ENCODE peak calls at places on chromosomes 1 and 21, in nine cellular contexts. G, C, J, A, M, Q, B, R and Y are unnamed samples.
A peak's percentile ranks its signal among the peaks of the same experiment; 100 is the strongest.

GRCh38 chr1:115426271-115426771 is 88.3 kb upstream of the NGF start:
- DNase-seq in G (peak; percentile 92), C (no peak), J (no peak), A (peak; percentile 87), M (peak; percentile 57), Q (no peak), B (no peak), R (no peak), Y (no peak)

GRCh38 chr1:88141499-88142074 is 542.5 kb upstream of the PKN2 start:
- DNase-seq in G (no peak), C (no peak), J (no peak), A (no peak), M (no peak), Q (no peak), B (no peak), R (no peak), Y (no peak)

GRCh38 chr21:43355925-43356289 is 71.0 kb downstream of the SIK1 start:
- DNase-seq in G (no peak), C (no peak), J (no peak), A (no peak), M (no peak), Q (no peak), B (no peak), R (no peak), Y (no peak)

GRCh38 chr1:206693029-206693428 is 8.3 kb downstream of the MAPKAPK2 start:
- DNase-seq in G (peak; percentile 91), C (no peak), J (no peak), A (peak; percentile 85), M (no peak), Q (no peak), B (peak; percentile 43), R (no peak), Y (no peak)

GRCh38 chr1:5975133-5975880 is 16.9 kb downstream of the NPHP4 start:
- DNase-seq in G (peak; percentile 75), C (no peak), J (peak; percentile 93), A (no peak), M (no peak), Q (peak; percentile 10), B (peak; percentile 69), R (no peak), Y (no peak)

GRCh38 chr1:24961334-24961733 is 31.3 kb upstream of the RUNX3 start:
- DNase-seq in G (no peak), C (peak; percentile 27), J (no peak), A (no peak), M (no peak), Q (no peak), B (no peak), R (no peak), Y (no peak)

GRCh38 chr1:42046772-42047552 is 106.2 kb upstream of the GUCA2B start:
- DNase-seq in G (no peak), C (no peak), J (no peak), A (peak; percentile 25), M (no peak), Q (no peak), B (no peak), R (no peak), Y (no peak)

GRCh38 chr1:38558476-38559179 is 300.9 kb downstream of the RRAGC start:
- DNase-seq in G (no peak), C (no peak), J (no peak), A (no peak), M (no peak), Q (no peak), B (no peak), R (no peak), Y (no peak)

GRCh38 chr1:108817811-108818210 is 39.1 kb downstream of the AKNAD1 start:
- DNase-seq in G (no peak), C (no peak), J (no peak), A (no peak), M (no peak), Q (no peak), B (no peak), R (no peak), Y (no peak)

GRCh38 chr1:152436593-152437338 is 22.7 kb upstream of the CRNN start:
- DNase-seq in G (peak; percentile 64), C (no peak), J (no peak), A (no peak), M (no peak), Q (no peak), B (no peak), R (no peak), Y (no peak)

GRCh38 chr1:24959623-24959975 is 29.5 kb upstream of the RUNX3 start:
- DNase-seq in G (no peak), C (no peak), J (no peak), A (no peak), M (no peak), Q (no peak), B (no peak), R (no peak), Y (no peak)

GRCh38 chr1:110243581-110243980 is 33.5 kb downstream of the KCNC4 start:
- DNase-seq in G (no peak), C (no peak), J (no peak), A (no peak), M (no peak), Q (peak; percentile 73), B (no peak), R (no peak), Y (no peak)

GRCh38 chr1:84539972-84540371 is 33.6 kb upstream of the GNG5 start:
- DNase-seq in G (peak; percentile 10), C (no peak), J (no peak), A (no peak), M (no peak), Q (no peak), B (no peak), R (no peak), Y (no peak)